ENCODE peak calls at places on chromosomes 7 and 10, in seven cellular contexts. U is NCI-H774, Z is M059J, W is memory B cell, X is NCI-H82, S is GM12891, C is kidney tubule cell. G is an unnamed sample.

GRCh38 chr7:130208511-130208910 is 851 bp downstream of the SSMEM1 start:
- DNase-seq in U (no peak), Z (no peak), W (no peak), X (no peak), S (no peak), C (no peak), G (no peak)

GRCh38 chr7:133633055-133633454 is 380.2 kb downstream of the EXOC4 start:
- DNase-seq in U (no peak), Z (peak; percentile 12), W (no peak), X (no peak), S (no peak), C (peak; percentile 24), G (peak; percentile 88)

GRCh38 chr10:60654813-60655464 is 123.3 kb upstream of the CDK1 start:
- DNase-seq in U (no peak), Z (peak; percentile 72), W (no peak), X (no peak), S (no peak), C (peak; percentile 65), G (peak; percentile 72)

GRCh38 chr10:76073524-76073923 is 642.1 kb downstream of the LRMDA start:
- DNase-seq in U (no peak), Z (peak; percentile 49), W (no peak), X (no peak), S (no peak), C (no peak), G (no peak)

GRCh38 chr10:77290528-77291155 is 347.0 kb downstream of the KCNMA1 start:
- DNase-seq in U (no peak), Z (peak; percentile 96), W (no peak), X (peak; percentile 34), S (no peak), C (peak; percentile 100), G (peak; percentile 93)

GRCh38 chr7:25429731-25430130 is 201.4 kb upstream of the NPVF start:
- DNase-seq in U (no peak), Z (peak; percentile 11), W (no peak), X (no peak), S (no peak), C (no peak), G (no peak)

GRCh38 chr10:77117501-77117900 is 520.1 kb downstream of the KCNMA1 start:
- DNase-seq in U (no peak), Z (no peak), W (no peak), X (no peak), S (no peak), C (peak; percentile 20), G (peak; percentile 29)

GRCh38 chr10:89985446-89985845 is 284.1 kb downstream of the KIF20B start:
- DNase-seq in U (no peak), Z (no peak), W (no peak), X (no peak), S (no peak), C (no peak), G (no peak)

GRCh38 chr7:15317215-15317614 is 244.6 kb downstream of the AGMO start:
- DNase-seq in U (no peak), Z (no peak), W (no peak), X (no peak), S (no peak), C (no peak), G (no peak)

GRCh38 chr10:129773359-129773990 is 190.6 kb downstream of the EBF3 start:
- DNase-seq in U (no peak), Z (no peak), W (no peak), X (no peak), S (no peak), C (no peak), G (no peak)

GRCh38 chr10:6136215-6137201 is 47.7 kb downstream of the RBM17 start:
- DNase-seq in U (no peak), Z (peak; percentile 68), W (no peak), X (no peak), S (no peak), C (peak; percentile 76), G (peak; percentile 78)

GRCh38 chr10:45657033-45657926 is 15.3 kb downstream of the ZFAND4 start:
- DNase-seq in U (no peak), Z (no peak), W (no peak), X (no peak), S (no peak), C (no peak), G (no peak)

GRCh38 chr7:103811997-103812396 is 177.5 kb downstream of the RELN start:
- DNase-seq in U (peak; percentile 48), Z (no peak), W (peak; percentile 3), X (no peak), S (peak; percentile 3), C (peak; percentile 30), G (peak; percentile 6)

GRCh38 chr10:28432210-28432676 is 100.7 kb upstream of the WAC start:
- DNase-seq in U (peak; percentile 50), Z (peak; percentile 59), W (peak; percentile 16), X (peak; percentile 74), S (peak; percentile 29), C (peak; percentile 78), G (peak; percentile 43)

GRCh38 chr7:40836218-40836617 is 701.4 kb downstream of the SUGCT start:
- DNase-seq in U (no peak), Z (no peak), W (no peak), X (no peak), S (no peak), C (peak; percentile 69), G (peak; percentile 57)

GRCh38 chr10:4271193-4271592 is 486.2 kb upstream of the KLF6 start:
- DNase-seq in U (no peak), Z (no peak), W (no peak), X (no peak), S (no peak), C (no peak), G (no peak)

GRCh38 chr7:106678795-106679152 is 17.8 kb upstream of the CCDC71L start:
- DNase-seq in U (no peak), Z (no peak), W (no peak), X (no peak), S (no peak), C (no peak), G (no peak)

GRCh38 chr7:98802781-98803110 is 67.1 kb downstream of the TMEM130 start:
- DNase-seq in U (no peak), Z (no peak), W (no peak), X (no peak), S (peak; percentile 39), C (no peak), G (no peak)

GRCh38 chr10:17747883-17748550 is 4.0 kb upstream of the TMEM236 start:
- DNase-seq in U (no peak), Z (no peak), W (no peak), X (no peak), S (no peak), C (peak; percentile 54), G (no peak)

GRCh38 chr10:63120554-63120953 is 12.6 kb upstream of the NRBF2 start:
- DNase-seq in U (no peak), Z (peak; percentile 55), W (no peak), X (peak; percentile 83), S (no peak), C (peak; percentile 32), G (peak; percentile 38)

GRCh38 chr7:149562602-149563001 is 65.0 kb upstream of the ZNF746 start:
- DNase-seq in U (no peak), Z (no peak), W (no peak), X (no peak), S (no peak), C (no peak), G (peak; percentile 33)

GRCh38 chr10:114281461-114281860 is 42.4 kb downstream of the VWA2 start:
- DNase-seq in U (no peak), Z (no peak), W (no peak), X (no peak), S (no peak), C (no peak), G (no peak)

GRCh38 chr10:95519132-95519487 is 42.1 kb downstream of the SORBS1 start:
- DNase-seq in U (no peak), Z (no peak), W (no peak), X (no peak), S (no peak), C (no peak), G (no peak)

GRCh38 chr10:7501157-7501556 is 90.3 kb upstream of the SFMBT2 start:
- DNase-seq in U (no peak), Z (no peak), W (no peak), X (no peak), S (no peak), C (no peak), G (no peak)

GRCh38 chr10:60397792-60398191 is 8.1 kb upstream of the ANK3 start:
- DNase-seq in U (no peak), Z (peak; percentile 29), W (no peak), X (no peak), S (no peak), C (no peak), G (no peak)

GRCh38 chr10:124586142-124586541 is 124.5 kb downstream of the LHPP start:
- DNase-seq in U (no peak), Z (no peak), W (no peak), X (no peak), S (no peak), C (no peak), G (no peak)

GRCh38 chr10:62626817-62627216 is 177.7 kb upstream of the ADO start:
- DNase-seq in U (no peak), Z (peak; percentile 67), W (no peak), X (no peak), S (no peak), C (peak; percentile 40), G (peak; percentile 43)

GRCh38 chr7:91383186-91383585 is 119.0 kb downstream of the FZD1 start:
- DNase-seq in U (no peak), Z (peak; percentile 1), W (no peak), X (no peak), S (no peak), C (no peak), G (no peak)

GRCh38 chr10:71038921-71039320 is 150.6 kb upstream of the PCBD1 start:
- DNase-seq in U (no peak), Z (no peak), W (no peak), X (no peak), S (no peak), C (no peak), G (no peak)

GRCh38 chr7:91348686-91349085 is 84.5 kb downstream of the FZD1 start:
- DNase-seq in U (no peak), Z (peak; percentile 7), W (no peak), X (no peak), S (no peak), C (peak; percentile 55), G (no peak)

G was measured in mammary epithelial cell.